ENCODE peak calls at places on chromosome 12, in four cellular contexts. O is tibial nerve, V is caudate nucleus, M is GM12878. I is an unnamed sample.

GRCh38 chr12:2999265-2999841 is 40.2 kb downstream of the TEAD4 start:
- DNase-seq in O (no peak), V (no peak), M (no peak), I (no peak)

GRCh38 chr12:105907982-105908381 is 230.8 kb downstream of the NUAK1 start:
- DNase-seq in O (no peak), V (no peak), M (no peak), I (no peak)

GRCh38 chr12:7090222-7090998 is 1.8 kb downstream of the C1R start:
- DNase-seq in O (no peak), V (no peak), M (no peak), I (no peak)

GRCh38 chr12:67720383-67720856 is 71.9 kb downstream of the DYRK2 start:
- DNase-seq in O (no peak), V (no peak), M (no peak), I (no peak)

GRCh38 chr12:89448951-89449371 is 75.6 kb downstream of the GALNT4 start:
- DNase-seq in O (no peak), V (no peak), M (no peak), I (no peak)

GRCh38 chr12:113016796-113017195 is 38.5 kb downstream of the OAS2 start:
- DNase-seq in O (no peak), V (no peak), M (no peak), I (no peak)

GRCh38 chr12:118850244-118850825 is 131.0 kb upstream of the SRRM4 start:
- DNase-seq in O (no peak), V (no peak), M (no peak), I (no peak)

GRCh38 chr12:54595471-54595870 is 7.0 kb upstream of the PPP1R1A start:
- DNase-seq in O (no peak), V (no peak), M (no peak), I (no peak)

GRCh38 chr12:132194556-132194955 is 50.3 kb downstream of the NOC4L start:
- DNase-seq in O (no peak), V (no peak), M (no peak), I (no peak)

GRCh38 chr12:12839886-12840285 is 26.7 kb downstream of the DDX47 start:
- DNase-seq in O (no peak), V (no peak), M (no peak), I (peak)

GRCh38 chr12:72178244-72178643 is 93.9 kb upstream of the TRHDE start:
- DNase-seq in O (no peak), V (no peak), M (no peak), I (no peak)

GRCh38 chr12:62683724-62684501 is 217.3 kb downstream of the MON2 start:
- DNase-seq in O (peak), V (no peak), M (no peak), I (peak)

GRCh38 chr12:49562233-49562632 is 5.7 kb downstream of the MCRS1 start:
- DNase-seq in O (no peak), V (no peak), M (no peak), I (no peak)

GRCh38 chr12:124311292-124312109 is 16.6 kb downstream of the RFLNA start:
- DNase-seq in O (no peak), V (no peak), M (no peak), I (peak)

GRCh38 chr12:49798248-49798647 is 30.0 kb downstream of the NCKAP5L start:
- DNase-seq in O (no peak), V (no peak), M (no peak), I (no peak)

DNA sequence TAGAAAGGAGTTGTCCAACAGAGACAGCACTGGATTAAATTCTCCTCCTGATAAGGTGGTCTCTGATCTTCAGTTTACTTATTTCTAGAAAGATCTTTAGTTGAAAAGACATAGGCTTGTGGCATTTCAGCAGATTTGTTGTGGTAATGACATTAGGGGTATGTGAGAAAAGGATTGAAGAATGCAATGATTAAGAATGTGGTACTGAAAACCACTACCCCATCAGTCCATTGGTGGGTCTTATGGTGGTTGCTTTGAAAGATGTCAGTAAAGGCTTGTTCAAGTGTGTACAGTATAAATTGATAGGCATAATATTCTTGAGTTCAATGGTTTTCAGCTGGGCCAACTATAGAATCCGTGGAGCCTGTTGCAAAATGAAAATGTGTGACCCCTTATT is 10.8 kb downstream of the PPFIBP1 start:
- DNase-seq in O (no peak), V (no peak), M (no peak), I (no peak)
- H3K27ac ChIP-seq in O (no peak), V (no peak), M (peak), I (no peak)

DNA sequence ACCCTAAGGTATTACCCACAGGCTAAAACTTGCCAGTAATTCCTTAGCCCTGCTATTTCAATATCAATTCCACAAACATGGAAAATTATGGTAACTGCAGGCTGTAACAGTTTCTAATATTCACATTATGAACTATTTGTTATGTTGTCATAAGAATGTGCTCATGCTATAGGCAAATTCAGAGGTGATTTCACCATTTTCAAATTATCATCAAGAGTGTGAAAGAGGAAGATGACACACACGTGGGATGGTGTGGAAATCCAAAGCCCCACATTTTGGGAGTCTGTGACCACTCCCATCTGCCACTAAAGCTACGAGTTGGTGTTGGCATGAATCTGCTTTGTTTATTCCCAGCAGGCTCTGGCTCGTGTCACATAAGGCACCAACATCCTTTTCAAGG is 5.9 kb upstream of the MYO1A start:
- DNase-seq in O (no peak), V (no peak), M (no peak), I (no peak)
- H3K27ac ChIP-seq in O (peak), V (no peak), M (no peak), I (no peak)

GRCh38 chr12:52228366-52228765 is 4.7 kb upstream of the KRT7 start:
- DNase-seq in O (no peak), V (no peak), M (no peak), I (no peak)

GRCh38 chr12:52231305-52232232 is 1.5 kb upstream of the KRT7 start:
- DNase-seq in O (no peak), V (no peak), M (no peak), I (no peak)

GRCh38 chr12:52230364-52231281 is 2.4 kb upstream of the KRT7 start:
- DNase-seq in O (no peak), V (no peak), M (no peak), I (no peak)

GRCh38 chr12:52228931-52229330 is 4.1 kb upstream of the KRT7 start:
- DNase-seq in O (no peak), V (no peak), M (no peak), I (no peak)

DNA sequence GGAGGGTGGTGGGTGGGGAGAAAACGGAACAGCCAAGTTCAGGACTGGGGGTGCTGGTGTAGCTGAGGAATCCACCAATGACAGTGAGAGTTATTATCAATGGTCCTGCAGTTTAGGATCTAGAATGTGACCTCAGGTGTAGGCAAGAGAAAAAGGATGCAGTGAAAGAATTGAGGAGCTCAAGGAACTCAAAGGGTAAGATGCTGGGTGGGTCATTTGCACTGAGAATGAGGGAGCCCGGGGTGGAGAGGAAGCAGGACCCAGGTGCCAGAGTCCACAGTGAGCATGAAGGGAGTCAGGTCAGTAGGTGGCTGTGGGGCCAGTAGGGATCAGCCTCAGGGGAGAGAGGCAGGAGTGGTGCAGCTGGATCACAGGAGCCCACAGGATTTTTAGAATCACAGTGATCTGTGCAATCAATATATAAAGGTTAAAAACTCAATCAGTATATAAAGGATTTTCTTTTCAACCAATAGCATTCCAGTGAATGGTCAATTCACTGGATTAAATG is 3.2 kb upstream of the KRT7 start:
- DNase-seq in O (no peak), V (no peak), M (no peak), I (no peak)
- H3K27ac ChIP-seq in O (no peak), V (no peak), M (no peak), I (no peak)

GRCh38 chr12:104864668-104865067 is 93.4 kb downstream of the SLC41A2 start:
- DNase-seq in O (no peak), V (no peak), M (no peak), I (no peak)
- H3K27ac ChIP-seq in O (no peak), V (peak), M (no peak), I (no peak)